ENCODE peak calls at places on chromosome 1, in five cellular contexts. O is suprapubic skin, A is EL, Z is T-helper 2 cell, M is Right ventricle myocardium inferior. F is an unnamed sample.
A peak's percentile ranks its signal among the peaks of the same experiment; 100 is the strongest.

GRCh38 chr1:182163821-182164223 is 102.3 kb upstream of the ZNF648 start:
- DNase-seq in O (peak; percentile 84), A (no peak), Z (no peak), M (peak; percentile 74), F (peak; percentile 32)

GRCh38 chr1:109775408-109775807 is 11.7 kb upstream of the EPS8L3 start:
- DNase-seq in O (peak; percentile 31), A (peak; percentile 40), Z (no peak), M (no peak), F (no peak)

GRCh38 chr1:151309851-151310323 is 17.3 kb downstream of the PI4KB start:
- DNase-seq in O (no peak), A (peak; percentile 33), Z (no peak), M (no peak), F (peak; percentile 41)

GRCh38 chr1:108570128-108570527 is 10.2 kb downstream of the EEIG2 start:
- DNase-seq in O (no peak), A (peak; percentile 38), Z (peak; percentile 80), M (no peak), F (peak; percentile 54)

GRCh38 chr1:2326524-2326923 is 64.8 kb downstream of the MORN1 start:
- DNase-seq in O (no peak), A (no peak), Z (no peak), M (no peak), F (no peak)

GRCh38 chr1:153277852-153278251 is 18.4 kb downstream of the LORICRIN start:
- DNase-seq in O (no peak), A (no peak), Z (peak; percentile 75), M (no peak), F (no peak)

GRCh38 chr1:39204441-39205081 is at the start of gene MACF1:
- DNase-seq in O (peak; percentile 70), A (peak; percentile 96), Z (peak; percentile 78), M (no peak), F (peak; percentile 95)

GRCh38 chr1:203996126-203996525 is 76.8 kb upstream of the SOX13 start:
- DNase-seq in O (no peak), A (no peak), Z (no peak), M (no peak), F (no peak)

GRCh38 chr1:207034998-207035397 is 2.4 kb upstream of the C1orf116 start:
- DNase-seq in O (no peak), A (peak; percentile 85), Z (no peak), M (no peak), F (peak; percentile 85)

GRCh38 chr1:41003127-41003639 is 18.3 kb downstream of the SLFNL1 start:
- DNase-seq in O (no peak), A (no peak), Z (no peak), M (no peak), F (no peak)

GRCh38 chr1:245255783-245256182 is 101.0 kb downstream of the KIF26B start:
- DNase-seq in O (no peak), A (no peak), Z (no peak), M (no peak), F (no peak)

GRCh38 chr1:93061895-93062792 is 16.9 kb upstream of the MTF2 start:
- DNase-seq in O (no peak), A (peak; percentile 40), Z (peak; percentile 77), M (no peak), F (peak; percentile 52)

GRCh38 chr1:24027838-24028468 is 47.8 kb upstream of the SRSF10 start:
- DNase-seq in O (no peak), A (peak; percentile 60), Z (peak; percentile 31), M (no peak), F (peak; percentile 70)

GRCh38 chr1:117366281-117366981 is 818 bp upstream of the MAN1A2 start:
- DNase-seq in O (peak; percentile 88), A (peak; percentile 79), Z (peak; percentile 85), M (peak; percentile 92), F (peak; percentile 77)

GRCh38 chr1:24015226-24016210 is 35.4 kb upstream of the SRSF10 start:
- DNase-seq in O (no peak), A (no peak), Z (no peak), M (no peak), F (peak; percentile 69)

GRCh38 chr1:168556647-168557046 is 12.8 kb upstream of the XCL2 start:
- DNase-seq in O (no peak), A (no peak), Z (no peak), M (no peak), F (no peak)

GRCh38 chr1:219621047-219621786 is 8.3 kb upstream of the ZC3H11B start:
- DNase-seq in O (no peak), A (peak; percentile 2), Z (no peak), M (no peak), F (no peak)

GRCh38 chr1:16226495-16227179 is 10.3 kb downstream of the CPLANE2 start:
- DNase-seq in O (peak; percentile 57), A (no peak), Z (no peak), M (peak; percentile 78), F (no peak)

GRCh38 chr1:53688703-53689102 is 50.3 kb downstream of the GLIS1 start:
- DNase-seq in O (no peak), A (no peak), Z (no peak), M (no peak), F (no peak)

GRCh38 chr1:233704125-233704881 is 90.4 kb downstream of the KCNK1 start:
- DNase-seq in O (no peak), A (no peak), Z (no peak), M (no peak), F (no peak)

GRCh38 chr1:10160173-10160572 is 50.2 kb upstream of the KIF1B start:
- DNase-seq in O (no peak), A (no peak), Z (no peak), M (no peak), F (no peak)

GRCh38 chr1:207981976-207982375 is 71.1 kb upstream of the CD34 start:
- DNase-seq in O (no peak), A (peak; percentile 18), Z (no peak), M (no peak), F (no peak)

GRCh38 chr1:198107041-198107440 is 49.8 kb upstream of the NEK7 start:
- DNase-seq in O (no peak), A (peak; percentile 42), Z (no peak), M (no peak), F (peak; percentile 43)

GRCh38 chr1:10796029-10796944 is at the start of gene CASZ1:
- DNase-seq in O (peak; percentile 81), A (peak; percentile 88), Z (no peak), M (no peak), F (peak; percentile 80)

GRCh38 chr1:53642607-53643006 is 96.4 kb downstream of the GLIS1 start:
- DNase-seq in O (peak; percentile 36), A (no peak), Z (no peak), M (peak; percentile 35), F (no peak)

GRCh38 chr1:53276902-53277281 is 38.6 kb upstream of the MAGOH start:
- DNase-seq in O (no peak), A (no peak), Z (no peak), M (no peak), F (no peak)

GRCh38 chr1:119184972-119185371 is 44.5 kb upstream of the WARS2 start:
- DNase-seq in O (no peak), A (no peak), Z (no peak), M (no peak), F (no peak)

GRCh38 chr1:234772345-234773147 is 162.6 kb upstream of the IRF2BP2 start:
- DNase-seq in O (no peak), A (peak; percentile 100), Z (peak; percentile 96), M (peak; percentile 74), F (peak; percentile 100)

GRCh38 chr1:56576880-56577858 is 2.2 kb downstream of the PLPP3 start:
- DNase-seq in O (no peak), A (peak; percentile 51), Z (no peak), M (no peak), F (peak; percentile 49)

GRCh38 chr1:190001187-190001586 is 476.5 kb downstream of the BRINP3 start:
- DNase-seq in O (no peak), A (no peak), Z (no peak), M (no peak), F (peak; percentile 24)

GRCh38 chr1:72062584-72062983 is 219.8 kb downstream of the NEGR1 start:
- DNase-seq in O (no peak), A (no peak), Z (no peak), M (no peak), F (peak; percentile 7)

F was measured in HCEC 1CT.